ENCODE peak calls at places on chromosome X, in seven cellular contexts. C is nephron progenitor cell; S is CD4-positive, alpha-beta T cell; U is Peyer's patch; V is choroid plexus epithelial cell; Z is right lobe of liver; I is HL-60. P is an unnamed sample.

GRCh38 chrX:92260102-92260501 is 480.9 kb downstream of the PCDH11X start:
- DNase-seq in C (no peak), S (no peak), U (no peak), V (no peak), Z (no peak), I (no peak), P (no peak)

GRCh38 chrX:12443534-12444098 is 305.3 kb downstream of the FRMPD4 start:
- DNase-seq in C (no peak), S (no peak), U (no peak), V (no peak), Z (no peak), I (no peak), P (no peak)

GRCh38 chrX:42943051-42943450 is 165.1 kb upstream of the PPP1R2C start:
- DNase-seq in C (no peak), S (no peak), U (peak; percentile 20), V (no peak), Z (no peak), I (no peak), P (no peak)

GRCh38 chrX:154779261-154779660 is 16.6 kb downstream of the DKC1 start:
- DNase-seq in C (no peak), S (no peak), U (no peak), V (peak; percentile 53), Z (no peak), I (no peak), P (no peak)

GRCh38 chrX:39149761-39150160 is 348.5 kb downstream of the MID1IP1 start:
- DNase-seq in C (peak; percentile 71), S (peak; percentile 47), U (peak; percentile 63), V (peak; percentile 50), Z (peak; percentile 52), I (peak; percentile 43), P (peak; percentile 60)

GRCh38 chrX:9878141-9878875 is 88.8 kb upstream of the CLDN34 start:
- DNase-seq in C (no peak), S (no peak), U (no peak), V (no peak), Z (no peak), I (no peak), P (no peak)

GRCh38 chrX:97895751-97896150 is 1012.0 kb downstream of the RPA4 start:
- DNase-seq in C (no peak), S (no peak), U (no peak), V (peak; percentile 1), Z (no peak), I (no peak), P (no peak)

GRCh38 chrX:139930923-139931645 is 1.8 kb downstream of the ATP11C start:
- DNase-seq in C (peak; percentile 32), S (no peak), U (peak; percentile 19), V (peak; percentile 12), Z (peak; percentile 50), I (no peak), P (peak; percentile 19)

GRCh38 chrX:86192827-86193226 is 44.6 kb downstream of the DACH2 start:
- DNase-seq in C (no peak), S (no peak), U (no peak), V (peak; percentile 2), Z (no peak), I (no peak), P (no peak)

GRCh38 chrX:111131572-111131971 is 35.6 kb downstream of the PAK3 start:
- DNase-seq in C (no peak), S (no peak), U (no peak), V (peak; percentile 2), Z (no peak), I (no peak), P (no peak)

GRCh38 chrX:105190252-105190853 is 30.1 kb downstream of the TEX13A start:
- DNase-seq in C (peak; percentile 30), S (no peak), U (no peak), V (peak; percentile 46), Z (no peak), I (no peak), P (peak; percentile 33)

GRCh38 chrX:40374486-40374885 is 206.3 kb upstream of the ATP6AP2 start:
- DNase-seq in C (no peak), S (no peak), U (no peak), V (no peak), Z (no peak), I (no peak), P (no peak)

GRCh38 chrX:116873678-116874077 is 410.9 kb upstream of the CT83 start:
- DNase-seq in C (no peak), S (no peak), U (no peak), V (no peak), Z (no peak), I (no peak), P (no peak)

GRCh38 chrX:17052210-17052609 is 105.8 kb downstream of the REPS2 start:
- DNase-seq in C (no peak), S (no peak), U (no peak), V (no peak), Z (no peak), I (no peak), P (no peak)

GRCh38 chrX:17022205-17022604 is 75.7 kb downstream of the REPS2 start:
- DNase-seq in C (no peak), S (no peak), U (no peak), V (peak; percentile 77), Z (no peak), I (no peak), P (no peak)

GRCh38 chrX:108735680-108736508 is 469 bp downstream of the IRS4 start:
- DNase-seq in C (peak; percentile 56), S (no peak), U (no peak), V (peak; percentile 4), Z (no peak), I (no peak), P (peak; percentile 8)

GRCh38 chrX:84168095-84168494 is 19.9 kb downstream of the RPS6KA6 start:
- DNase-seq in C (no peak), S (no peak), U (no peak), V (no peak), Z (no peak), I (no peak), P (no peak)

GRCh38 chrX:105845661-105846060 is 23.3 kb downstream of the NRK start:
- DNase-seq in C (no peak), S (no peak), U (no peak), V (no peak), Z (no peak), I (no peak), P (no peak)

GRCh38 chrX:40262641-40263560 is 165.1 kb upstream of the BCOR start:
- DNase-seq in C (no peak), S (no peak), U (no peak), V (peak; percentile 51), Z (no peak), I (no peak), P (peak; percentile 47)

GRCh38 chrX:101759000-101759399 is 99.3 kb upstream of the ARMCX2 start:
- DNase-seq in C (peak; percentile 31), S (no peak), U (no peak), V (peak; percentile 73), Z (no peak), I (no peak), P (peak; percentile 27)

GRCh38 chrX:34734383-34734782 is 77.3 kb upstream of the TMEM47 start:
- DNase-seq in C (no peak), S (no peak), U (no peak), V (peak; percentile 44), Z (no peak), I (no peak), P (no peak)

GRCh38 chrX:10524578-10524977 is 95.8 kb downstream of the MID1 start:
- DNase-seq in C (no peak), S (no peak), U (no peak), V (no peak), Z (no peak), I (no peak), P (no peak)

GRCh38 chrX:38312436-38312835 is 14.9 kb downstream of the RPGR start:
- DNase-seq in C (no peak), S (no peak), U (no peak), V (peak; percentile 66), Z (no peak), I (no peak), P (no peak)

GRCh38 chrX:68090266-68090665 is 343.0 kb downstream of the OPHN1 start:
- DNase-seq in C (no peak), S (no peak), U (no peak), V (peak; percentile 21), Z (no peak), I (no peak), P (no peak)
- TF ChIP-seq CTCF in C (no peak), S (no peak), U (no peak), V (peak; percentile 27), Z (peak; percentile 11), I (no peak), P (no peak)

DNA sequence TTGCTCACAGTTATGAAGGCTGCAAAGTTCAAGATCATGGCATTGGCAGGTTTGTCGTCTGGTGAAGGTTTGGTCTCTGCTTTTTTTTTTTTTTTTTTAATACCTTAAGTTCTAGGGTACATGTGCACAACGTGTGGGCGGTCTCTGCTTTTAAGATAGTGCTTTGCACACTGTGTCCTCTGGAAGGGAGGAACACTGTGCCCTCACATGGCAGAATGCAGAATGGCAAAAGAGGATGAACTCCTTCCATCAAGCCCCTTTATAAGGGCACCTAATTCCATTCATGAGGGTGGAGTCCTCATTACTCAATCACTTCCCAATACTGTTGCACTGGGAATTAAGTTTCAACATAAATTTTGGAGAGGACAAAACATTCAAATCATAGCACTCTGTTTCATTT is 101.4 kb downstream of the GLRA2 start:
- DNase-seq in C (peak; percentile 1), S (no peak), U (no peak), V (no peak), Z (no peak), I (no peak), P (no peak)
- TF ChIP-seq CTCF in C (no peak), S (no peak), U (no peak), V (no peak), Z (no peak), I (no peak), P (no peak)

DNA sequence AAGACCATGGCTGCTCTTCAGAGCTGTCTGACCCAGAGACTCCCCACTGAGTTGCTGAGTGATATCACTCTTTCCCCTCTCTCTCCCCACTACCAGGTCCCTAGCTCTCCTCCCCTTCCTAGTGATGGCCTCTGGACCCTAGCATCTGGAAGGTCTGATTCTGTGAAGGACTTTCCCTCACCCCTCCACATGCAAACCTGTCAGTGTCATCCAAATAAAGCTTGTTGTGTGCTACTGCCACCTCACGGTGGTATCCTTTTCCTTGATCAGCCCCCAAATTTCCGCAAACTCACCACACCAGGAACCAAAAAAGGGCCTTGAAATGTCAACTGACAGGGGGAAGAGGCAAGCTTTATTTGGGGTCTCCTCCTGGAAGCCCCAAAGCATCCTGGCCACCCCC is 500.2 kb downstream of the IDS start:
- DNase-seq in C (no peak), S (no peak), U (no peak), V (no peak), Z (no peak), I (no peak), P (no peak)
- TF ChIP-seq CTCF in C (no peak), S (no peak), U (no peak), V (peak; percentile 6), Z (no peak), I (no peak), P (no peak)

GRCh38 chrX:118631586-118631985 is 95.8 kb upstream of the IL13RA1 start:
- DNase-seq in C (no peak), S (no peak), U (no peak), V (no peak), Z (no peak), I (no peak), P (no peak)

GRCh38 chrX:118632862-118633261 is 94.5 kb upstream of the IL13RA1 start:
- DNase-seq in C (no peak), S (no peak), U (no peak), V (no peak), Z (no peak), I (no peak), P (no peak)

GRCh38 chrX:118630843-118631242 is 96.6 kb upstream of the IL13RA1 start:
- DNase-seq in C (no peak), S (no peak), U (no peak), V (no peak), Z (no peak), I (peak; percentile 47), P (no peak)

GRCh38 chrX:118626346-118626745 is 101.1 kb upstream of the IL13RA1 start:
- DNase-seq in C (no peak), S (no peak), U (no peak), V (no peak), Z (peak; percentile 64), I (no peak), P (no peak)

GRCh38 chrX:118627084-118627758 is 100.2 kb upstream of the IL13RA1 start:
- DNase-seq in C (no peak), S (no peak), U (no peak), V (peak; percentile 22), Z (no peak), I (no peak), P (peak; percentile 2)
- TF ChIP-seq CTCF in C (peak; percentile 16), S (no peak), U (peak; percentile 32), V (peak; percentile 51), Z (peak; percentile 60), I (no peak), P (peak; percentile 31)

P was measured in Calu3.